ENCODE peak calls at places on chromosomes 3 and 15, in nine cellular contexts. B, Q, T, V, K, O, W, N and C are unnamed samples.

GRCh38 chr3:5389057-5389456 is 201.6 kb downstream of the EDEM1 start:
- DNase-seq in K (no peak), W (no peak), V (no peak), B (no peak), N (no peak), T (no peak), O (no peak), Q (peak), C (no peak)

GRCh38 chr3:161389445-161390036 is 18.2 kb upstream of the SPTSSB start:
- DNase-seq in N (no peak), Q (no peak), T (no peak), B (no peak), O (no peak), K (no peak), V (no peak), W (no peak), C (no peak)

GRCh38 chr15:29533667-29534066 is 264.0 kb upstream of the NSMCE3 start:
- DNase-seq in N (no peak), O (no peak), T (no peak), B (no peak), W (no peak), V (no peak), K (no peak), Q (peak), C (no peak)

GRCh38 chr15:74616996-74617395 is 1.4 kb downstream of the CLK3 start:
- DNase-seq in O (no peak), B (no peak), T (no peak), N (no peak), V (no peak), W (no peak), Q (no peak), K (no peak), C (no peak)

GRCh38 chr15:83449928-83450501 is 2.9 kb downstream of the SH3GL3 start:
- DNase-seq in W (no peak), N (no peak), Q (no peak), B (no peak), V (no peak), K (no peak), O (peak), T (no peak), C (no peak)

GRCh38 chr3:123552768-123553167 is 32.1 kb downstream of the HACD2 start:
- DNase-seq in K (no peak), W (no peak), Q (no peak), T (no peak), B (no peak), N (no peak), V (no peak), O (no peak), C (no peak)

GRCh38 chr3:55488398-55489055 is 1.4 kb upstream of the WNT5A start:
- DNase-seq in N (no peak), Q (peak), W (no peak), T (no peak), V (no peak), B (no peak), K (no peak), O (peak), C (peak)

GRCh38 chr15:98896002-98896721 is 111.4 kb downstream of the PGPEP1L start:
- DNase-seq in Q (no peak), B (no peak), O (peak), V (no peak), K (no peak), W (no peak), N (no peak), T (no peak), C (peak)

GRCh38 chr3:119601154-119601553 is 3.5 kb downstream of the PLA1A start:
- DNase-seq in T (no peak), Q (no peak), K (no peak), V (no peak), W (no peak), N (peak), B (no peak), O (no peak), C (no peak)

GRCh38 chr3:157794771-157795170 is 291.6 kb upstream of the VEPH1 start:
- DNase-seq in K (no peak), T (no peak), O (peak), Q (no peak), N (no peak), V (no peak), W (no peak), B (no peak), C (no peak)

GRCh38 chr3:16258177-16258576 is 6.6 kb downstream of the DPH3 start:
- DNase-seq in O (no peak), Q (no peak), B (no peak), W (no peak), K (no peak), N (no peak), T (no peak), V (no peak), C (no peak)

GRCh38 chr3:37935756-37936666 is 54.6 kb upstream of the VILL start:
- DNase-seq in B (no peak), W (no peak), T (no peak), O (peak), V (no peak), Q (peak), N (no peak), K (no peak), C (no peak)

GRCh38 chr3:20648294-20648693 is 462.3 kb upstream of the SGO1 start:
- DNase-seq in B (no peak), O (peak), K (no peak), W (no peak), N (no peak), V (no peak), Q (no peak), T (no peak), C (no peak)

GRCh38 chr3:135038191-135038590 is 243.1 kb downstream of the EPHB1 start:
- DNase-seq in N (no peak), T (no peak), O (no peak), B (no peak), K (no peak), Q (no peak), W (no peak), V (no peak), C (peak)

GRCh38 chr15:28106294-28107110 is 7.4 kb upstream of the OCA2 start:
- DNase-seq in V (no peak), B (no peak), T (no peak), W (peak), N (no peak), K (no peak), O (peak), Q (no peak), C (peak)

GRCh38 chr3:115325539-115325938 is 178.5 kb upstream of the ZBTB20 start:
- DNase-seq in T (no peak), K (no peak), Q (peak), O (peak), V (no peak), B (no peak), W (no peak), N (peak), C (peak)

GRCh38 chr3:46851364-46852328 is 11.6 kb downstream of the MYL3 start:
- DNase-seq in W (no peak), B (no peak), O (no peak), Q (peak), V (no peak), K (no peak), N (peak), T (no peak), C (no peak)

GRCh38 chr15:80911821-80912220 is 77.8 kb downstream of the MESD start:
- DNase-seq in K (no peak), O (no peak), N (no peak), V (no peak), B (no peak), W (no peak), Q (no peak), T (no peak), C (no peak)

GRCh38 chr3:169529013-169529412 is 134.5 kb downstream of the MECOM start:
- DNase-seq in O (no peak), V (no peak), B (no peak), W (no peak), Q (no peak), T (no peak), K (no peak), N (no peak), C (no peak)

GRCh38 chr3:118682916-118683315 is 351.7 kb downstream of the IGSF11 start:
- DNase-seq in W (no peak), N (no peak), V (no peak), Q (no peak), O (no peak), T (no peak), B (no peak), K (no peak), C (peak)

GRCh38 chr3:148847351-148847750 is 17.7 kb upstream of the CPA3 start:
- DNase-seq in N (no peak), K (no peak), Q (no peak), O (peak), V (no peak), B (no peak), W (no peak), T (no peak), C (no peak)